ENCODE peak calls at places on chromosomes 7 and 10, in eight cellular contexts. C, N, M, J, S, Z, V and F are unnamed samples. For H3K36me3, the result is how much of the 10 kb centered on the place peaks cover.

GRCh38 chr10:131824371-131825149 is 76.2 kb upstream of the PPP2R2D start:
- DNase-seq in M (no peak), J (no peak), C (no peak), V (peak), Z (peak), N (no peak), S (no peak), F (peak)

GRCh38 chr10:70672165-70672992 is at the start of gene ADAMTS14:
- DNase-seq in N (no peak), S (peak), M (no peak), Z (peak), C (no peak), V (peak), J (no peak), F (peak)

GRCh38 chr10:47020491-47020890 is 109.3 kb downstream of the PTPN20 start:
- DNase-seq in M (no peak), Z (peak), J (no peak), N (no peak), C (peak), V (no peak), S (no peak), F (peak)

GRCh38 chr10:80709879-80710278 is 172.2 kb downstream of the SH2D4B start:
- DNase-seq in J (no peak), N (no peak), V (no peak), M (no peak), S (no peak), Z (no peak), C (no peak), F (no peak)

GRCh38 chr10:107966817-107967216 is 802.3 kb upstream of the SORCS1 start:
- DNase-seq in M (no peak), V (no peak), S (no peak), C (no peak), J (no peak), N (no peak), Z (no peak), F (no peak)

GRCh38 chr10:18113881-18114280 is 26.3 kb upstream of the CACNB2 start:
- DNase-seq in N (no peak), S (no peak), C (no peak), V (no peak), M (no peak), J (no peak), Z (no peak), F (no peak)

GRCh38 chr7:151398446-151399304 is 11.2 kb downstream of the WDR86 start:
- DNase-seq in Z (peak), N (no peak), V (peak), J (no peak), S (no peak), C (no peak), M (no peak), F (no peak)

GRCh38 chr7:94655884-94656657 is at the start of gene SGCE:
- DNase-seq in N (peak), V (peak), C (peak), Z (peak), J (peak), S (peak), M (peak), F (peak)

GRCh38 chr7:98400538-98401427 is at the start of gene BAIAP2L1:
- DNase-seq in C (peak), N (peak), J (peak), V (peak), S (peak), Z (peak), M (peak), F (peak)

GRCh38 chr7:5452937-5453540 is 29.4 kb upstream of the TNRC18 start:
- DNase-seq in Z (no peak), S (no peak), V (no peak), M (no peak), C (no peak), J (no peak), N (no peak), F (peak)

GRCh38 chr10:93261961-93262610 is 188.4 kb downstream of the CYP26A1 start:
- DNase-seq in C (no peak), S (no peak), N (no peak), Z (no peak), M (no peak), V (no peak), J (no peak), F (no peak)

GRCh38 chr10:131947631-131948347 is 33.9 kb downstream of the BNIP3 start:
- DNase-seq in Z (peak), V (no peak), C (no peak), M (no peak), N (no peak), J (peak), S (no peak), F (no peak)

DNA sequence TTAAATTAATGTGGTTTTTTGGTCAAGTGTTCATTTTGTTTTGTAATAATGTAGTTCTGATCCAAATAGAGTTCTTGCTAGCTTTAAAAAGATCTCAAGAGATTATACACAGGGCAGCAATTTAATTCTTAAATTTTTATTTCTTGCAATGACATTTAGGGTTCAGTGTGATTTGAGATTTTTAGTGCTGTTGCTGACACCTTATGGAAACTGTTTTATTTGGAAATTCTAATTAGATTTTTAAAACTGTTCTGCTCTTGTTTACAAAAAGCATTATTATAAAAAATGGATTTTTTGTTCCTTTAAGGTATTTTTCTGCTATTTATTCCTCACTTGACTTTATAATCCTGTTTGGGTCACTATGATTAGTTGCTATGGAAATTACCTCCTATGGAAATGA is 72.1 kb downstream of the RTKN2 start:
- DNase-seq in J (no peak), M (no peak), N (no peak), Z (no peak), V (no peak), S (no peak), C (no peak), F (no peak)
- H3K4me3 ChIP-seq in J (no peak), M (no peak), N (no peak), Z (no peak), V (no peak), S (no peak), C (no peak), F (no peak)

DNA sequence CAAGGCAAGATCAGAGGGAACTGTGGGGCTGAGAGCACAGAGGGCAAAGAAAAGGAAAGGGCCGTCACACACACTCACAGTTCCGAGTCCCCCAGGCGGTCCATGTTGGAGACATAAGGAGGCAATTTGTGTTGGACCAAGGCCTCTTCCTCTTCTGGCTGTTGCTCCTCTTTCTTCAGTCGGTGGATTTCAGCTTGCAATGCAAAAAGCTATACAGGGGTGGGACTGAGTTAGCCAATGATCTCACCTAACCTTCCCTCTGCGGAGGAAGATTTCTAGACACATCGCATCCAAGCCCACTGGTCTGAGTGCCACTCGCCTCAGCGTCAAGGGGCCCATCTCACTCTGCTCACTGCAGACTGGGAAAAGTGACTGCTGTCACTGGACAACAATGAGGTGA is 5.5 kb downstream of the WDR91 start:
- DNase-seq in M (no peak), C (no peak), V (no peak), J (no peak), Z (no peak), S (no peak), N (no peak), F (no peak)
- H3K36me3 ChIP-seq in M (under half), C (under half), V (half or more), J (under half), Z (under half), S (under half), N (under half), F (under half)

GRCh38 chr7:102305414-102306268 is 19.0 kb downstream of the SH2B2 start:
- DNase-seq in J (no peak), M (no peak), N (peak), Z (no peak), V (no peak), S (no peak), C (no peak), F (no peak)

GRCh38 chr7:102310414-102310815 is 23.7 kb downstream of the SH2B2 start:
- DNase-seq in V (no peak), N (no peak), M (no peak), J (no peak), Z (no peak), C (no peak), S (no peak), F (peak)

GRCh38 chr7:102303669-102304422 is 17.2 kb downstream of the SH2B2 start:
- DNase-seq in J (no peak), Z (no peak), S (no peak), M (no peak), V (peak), N (no peak), C (no peak), F (no peak)

GRCh38 chr7:102304668-102305067 is 18.0 kb downstream of the SH2B2 start:
- DNase-seq in N (no peak), S (no peak), V (no peak), M (no peak), Z (no peak), C (no peak), J (no peak), F (no peak)

DNA sequence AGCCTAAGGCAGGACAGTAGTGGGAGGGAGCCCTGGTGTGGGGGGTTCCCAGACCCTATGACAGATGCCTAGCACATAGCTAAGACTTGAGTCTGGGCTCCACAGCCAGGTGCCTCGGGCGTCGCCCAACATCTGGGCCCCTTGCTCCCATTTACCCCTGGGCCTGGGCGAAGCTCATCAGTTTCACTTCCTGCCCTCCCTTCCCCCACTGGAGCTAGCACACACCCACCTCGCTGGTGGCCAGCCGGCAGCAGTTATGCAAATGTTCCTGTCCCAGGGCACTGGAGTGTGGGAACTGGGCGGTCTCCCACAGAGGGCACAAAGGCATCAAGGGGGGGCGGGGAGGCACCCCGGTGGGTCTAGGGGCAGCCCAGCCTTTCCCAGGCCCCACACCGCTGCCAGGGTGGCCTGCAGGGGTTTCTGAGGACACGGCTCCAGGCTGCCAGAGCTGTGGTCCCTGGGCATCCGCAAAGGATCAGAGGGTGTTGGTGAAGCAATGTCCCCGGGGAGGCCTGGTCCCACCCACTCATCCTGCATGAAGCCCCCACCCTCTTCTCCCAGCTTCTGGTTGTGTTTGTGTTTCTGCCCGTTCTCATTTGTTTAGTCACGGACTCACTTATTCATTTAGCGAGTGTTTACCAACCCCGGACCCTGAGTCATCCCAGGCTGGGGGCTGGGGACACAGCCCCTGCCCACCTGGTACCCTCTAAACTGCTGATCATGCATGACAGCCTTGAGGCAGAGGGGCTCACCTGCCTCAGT is 20.4 kb downstream of the SH2B2 start:
- DNase-seq in V (peak), S (peak), Z (peak), N (peak), J (peak), M (peak), C (peak), F (peak)
- H3K4me3 ChIP-seq in V (peak), S (no peak), Z (peak), N (peak), J (no peak), M (peak), C (no peak), F (no peak)

GRCh38 chr10:100194711-100195110 is 8.9 kb upstream of the ERLIN1 start:
- DNase-seq in S (no peak), C (no peak), Z (no peak), V (no peak), J (no peak), M (no peak), N (no peak), F (no peak)
- H3K36me3 ChIP-seq in S (under half), C (half or more), Z (half or more), V (half or more), J (under half), M (under half), N (under half), F (under half)

DNA sequence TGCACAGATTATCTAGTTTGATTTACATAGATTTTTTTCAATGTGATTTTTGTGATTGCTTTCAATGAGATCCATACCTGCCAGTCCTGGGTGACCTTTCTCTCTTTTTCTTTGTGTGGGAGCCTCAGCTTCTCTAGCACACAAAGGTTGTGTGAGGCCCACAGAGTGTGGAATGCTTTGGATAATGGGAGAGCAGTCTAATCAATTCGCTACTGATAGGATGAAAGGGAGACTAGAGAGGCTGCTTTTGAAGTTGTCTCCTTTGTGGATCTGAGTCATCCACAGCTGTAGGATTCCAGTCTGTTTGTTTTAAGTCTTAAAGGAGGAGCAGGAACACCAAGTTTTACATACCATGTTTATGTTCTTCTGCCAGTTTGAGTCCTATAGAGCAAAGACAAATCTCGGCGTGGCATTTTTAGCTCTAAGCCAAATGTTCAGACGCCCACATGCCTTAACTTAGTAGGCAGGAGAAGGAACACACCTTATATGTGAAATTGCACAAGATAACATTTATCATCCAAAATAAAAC is 330.0 kb downstream of the ARL4A start:
- DNase-seq in N (no peak), V (no peak), C (no peak), S (peak), J (no peak), Z (no peak), M (no peak), F (peak)
- H3K4me3 ChIP-seq in N (no peak), V (no peak), C (no peak), S (no peak), J (no peak), Z (no peak), M (no peak), F (no peak)

DNA sequence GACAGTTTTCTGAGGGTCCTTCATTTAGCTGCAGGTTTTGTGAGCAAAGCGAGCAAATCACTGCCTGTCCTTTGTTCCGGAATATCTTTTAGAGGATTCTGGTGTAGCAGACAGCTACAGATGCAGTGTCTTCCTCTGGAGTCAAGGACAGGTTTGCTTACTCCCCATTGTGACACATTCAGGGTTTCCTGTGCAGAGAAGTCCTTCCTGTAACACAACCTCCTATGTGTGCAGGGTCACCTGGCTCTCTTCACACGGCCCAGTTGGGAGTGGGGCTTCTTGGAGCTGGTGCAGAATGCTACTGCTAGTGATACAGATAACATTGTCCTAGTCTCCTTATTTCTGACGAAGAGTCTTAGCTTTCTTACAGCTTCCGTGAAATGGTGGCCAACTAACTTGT is 47.9 kb downstream of the RBM33 start:
- DNase-seq in C (no peak), N (no peak), J (peak), Z (no peak), V (no peak), M (no peak), S (no peak), F (no peak)
- H3K36me3 ChIP-seq in C (under half), N (under half), J (under half), Z (under half), V (under half), M (under half), S (under half), F (under half)

GRCh38 chr7:1368682-1369571 is 90.3 kb downstream of the MICALL2 start:
- DNase-seq in V (no peak), S (peak), Z (no peak), J (no peak), M (no peak), N (peak), C (no peak), F (peak)
- H3K4me3 ChIP-seq in V (no peak), S (no peak), Z (no peak), J (no peak), M (no peak), N (no peak), C (no peak), F (peak)

GRCh38 chr10:72883861-72884260 is 9.7 kb upstream of the OIT3 start:
- DNase-seq in Z (no peak), M (no peak), V (no peak), S (no peak), J (no peak), N (no peak), C (no peak), F (no peak)
- H3K36me3 ChIP-seq in Z (under half), M (under half), V (half or more), S (under half), J (under half), N (under half), C (under half), F (under half)

DNA sequence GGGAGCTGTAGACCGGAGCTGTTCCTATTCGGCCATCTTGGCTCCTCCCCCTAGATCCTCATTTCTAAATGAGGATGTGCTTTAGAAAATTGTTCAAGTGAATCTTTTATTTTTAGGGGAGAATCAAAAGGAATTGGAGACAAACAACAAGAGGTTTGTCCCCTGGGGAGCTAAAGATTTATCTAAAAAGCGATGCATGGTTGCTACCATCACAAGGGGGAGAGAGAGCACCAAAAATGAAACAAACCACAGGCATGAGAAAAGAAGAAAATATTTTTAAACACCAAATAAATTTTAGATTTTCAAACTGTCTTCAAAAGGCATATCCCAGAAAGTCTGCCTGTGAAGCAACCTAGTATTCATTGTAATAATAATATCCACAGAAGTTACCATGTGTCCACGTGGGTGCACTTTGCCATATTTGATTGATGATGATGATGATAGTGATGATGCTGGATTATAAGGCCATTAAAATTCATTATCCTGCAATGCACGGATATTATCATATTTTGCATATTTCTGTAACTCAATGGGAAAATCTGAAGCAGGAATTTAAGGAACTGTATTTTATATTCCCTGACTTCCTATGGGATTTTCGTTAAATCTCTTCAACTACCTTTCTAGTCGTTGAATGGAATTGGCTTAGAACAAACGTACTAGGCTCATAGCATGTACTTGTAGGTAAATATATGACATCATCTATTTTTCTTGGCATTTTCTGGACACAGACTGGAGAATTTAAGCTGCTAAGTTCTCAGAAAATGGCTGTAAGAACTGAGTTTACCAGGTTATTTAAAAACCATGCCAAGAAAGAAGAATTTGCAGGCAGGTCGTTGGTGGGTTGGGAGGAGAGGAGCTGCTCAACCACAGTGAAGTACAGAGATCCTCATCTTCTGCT is 171.6 kb downstream of the WDR37 start:
- DNase-seq in N (no peak), Z (no peak), M (no peak), S (no peak), J (no peak), V (no peak), C (no peak), F (no peak)
- H3K4me3 ChIP-seq in N (no peak), Z (no peak), M (no peak), S (no peak), J (no peak), V (no peak), C (no peak), F (no peak)